ENCODE peak calls at places on chromosomes 2 and 18, in eight cellular contexts. L is hepatocyte, E is OCI-LY7, I is GM23338, X is HCT116, B is SK-N-SH, G is PC-3, A is MM.1S. W is an unnamed sample. For H3K9me2, the result is how much of the 10 kb centered on the place peaks cover.

GRCh38 chr2:212901604-212902275 is 249.7 kb downstream of the IKZF2 start:
- DNase-seq in L (no peak), E (no peak), I (no peak), X (no peak), B (no peak), G (peak), A (no peak), W (no peak)

GRCh38 chr2:71560286-71561011 is 107.1 kb downstream of the DYSF start:
- DNase-seq in L (no peak), E (no peak), I (no peak), X (no peak), B (peak), G (no peak), A (no peak), W (no peak)

GRCh38 chr18:39487932-39488331 is 1922.3 kb upstream of the CELF4 start:
- DNase-seq in L (peak), E (no peak), I (no peak), X (no peak), B (no peak), G (no peak), A (no peak), W (no peak)

GRCh38 chr18:57657566-57657965 is 35.9 kb upstream of the NARS1 start:
- DNase-seq in L (no peak), E (no peak), I (no peak), X (no peak), B (no peak), G (no peak), A (no peak), W (no peak)

GRCh38 chr18:39958876-39959275 is 1996.2 kb upstream of the PIK3C3 start:
- DNase-seq in L (no peak), E (no peak), I (no peak), X (no peak), B (no peak), G (no peak), A (no peak), W (no peak)

GRCh38 chr18:71727909-71728308 is 816.2 kb downstream of the CBLN2 start:
- DNase-seq in L (no peak), E (no peak), I (no peak), X (no peak), B (no peak), G (no peak), A (no peak), W (no peak)

GRCh38 chr2:31415421-31415820 is 879 bp upstream of the XDH start:
- DNase-seq in L (no peak), E (no peak), I (no peak), X (no peak), B (no peak), G (no peak), A (no peak), W (no peak)

GRCh38 chr18:10020176-10020575 is 106.4 kb downstream of the VAPA start:
- DNase-seq in L (no peak), E (no peak), I (no peak), X (no peak), B (no peak), G (peak), A (no peak), W (no peak)

GRCh38 chr18:63119647-63120046 is 199.9 kb downstream of the BCL2 start:
- DNase-seq in L (no peak), E (no peak), I (peak), X (peak), B (peak), G (peak), A (no peak), W (no peak)

GRCh38 chr2:218387369-218388194 is 5.5 kb downstream of the SLC11A1 start:
- DNase-seq in L (peak), E (no peak), I (peak), X (no peak), B (peak), G (peak), A (no peak), W (peak)

GRCh38 chr2:189751080-189751658 is 11.4 kb downstream of the OSGEPL1 start:
- DNase-seq in L (peak), E (peak), I (peak), X (peak), B (peak), G (peak), A (peak), W (no peak)

GRCh38 chr2:9382604-9383235 is 40.6 kb downstream of the ITGB1BP1 start:
- DNase-seq in L (no peak), E (no peak), I (no peak), X (no peak), B (no peak), G (peak), A (no peak), W (peak)

DNA sequence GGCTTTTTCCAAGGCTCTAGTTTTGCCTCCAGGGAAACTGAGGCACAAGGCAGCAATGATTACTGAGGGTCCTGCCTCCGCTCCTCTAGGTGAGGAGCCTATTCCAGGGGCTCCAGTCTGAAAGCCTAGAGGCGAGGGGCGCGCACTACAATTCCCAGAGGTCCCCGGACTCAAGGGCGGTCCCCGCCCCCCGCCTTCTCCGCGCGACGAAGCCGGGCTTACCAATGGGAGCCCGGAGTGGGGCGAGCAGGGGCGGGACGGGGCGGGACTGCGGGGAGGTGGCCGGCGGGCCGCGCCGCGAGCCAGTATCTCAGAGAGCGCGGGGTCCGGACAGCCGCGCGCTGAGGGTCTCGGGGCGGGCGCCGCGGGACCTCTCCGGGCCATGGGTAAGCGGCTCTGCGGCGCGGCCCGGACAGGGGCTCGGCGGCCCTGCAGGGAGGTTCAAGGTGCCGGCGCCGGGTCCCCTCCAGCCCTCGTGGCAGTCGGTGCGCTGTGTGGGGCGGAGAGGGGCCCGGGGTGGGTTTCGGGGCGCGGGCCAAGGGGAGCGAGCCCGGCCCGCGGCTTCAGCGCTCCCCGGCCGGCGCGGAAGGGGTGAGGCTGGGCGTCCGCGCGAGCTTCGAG is at the start of gene ARID5A:
- DNase-seq in L (peak), E (peak), I (peak), X (peak), B (peak), G (peak), A (peak), W (peak)
- TF ChIP-seq CTCF in L (no peak), E (no peak), I (no peak), X (no peak), B (no peak), G (no peak), A (peak), W (peak)

DNA sequence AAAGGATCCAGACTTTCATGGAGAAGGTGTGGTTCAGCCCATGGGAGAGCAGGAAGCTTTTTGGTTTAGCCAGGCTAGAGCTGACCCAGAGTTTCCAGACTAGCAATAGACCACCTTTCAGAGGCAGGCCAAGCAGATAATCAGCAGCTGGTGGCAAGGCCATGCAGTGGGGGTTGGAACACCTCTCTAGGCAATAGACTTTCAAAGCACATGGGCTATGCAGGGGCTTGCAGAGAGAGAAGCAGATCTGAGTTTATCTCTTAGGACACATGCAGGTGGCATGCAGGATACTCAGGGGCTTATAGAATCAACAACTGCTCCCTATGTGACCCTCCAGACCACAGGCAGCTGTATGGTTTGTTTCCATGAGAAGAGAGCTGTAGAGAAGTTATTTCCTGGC is 9.4 kb downstream of the XIRP2 start:
- DNase-seq in L (no peak), E (no peak), I (no peak), X (no peak), B (no peak), G (no peak), A (no peak), W (no peak)
- H3K9me2 ChIP-seq in L (under half), E (under half), I (under half), X (under half), B (under half), G (under half), A (under half), W (under half)

DNA sequence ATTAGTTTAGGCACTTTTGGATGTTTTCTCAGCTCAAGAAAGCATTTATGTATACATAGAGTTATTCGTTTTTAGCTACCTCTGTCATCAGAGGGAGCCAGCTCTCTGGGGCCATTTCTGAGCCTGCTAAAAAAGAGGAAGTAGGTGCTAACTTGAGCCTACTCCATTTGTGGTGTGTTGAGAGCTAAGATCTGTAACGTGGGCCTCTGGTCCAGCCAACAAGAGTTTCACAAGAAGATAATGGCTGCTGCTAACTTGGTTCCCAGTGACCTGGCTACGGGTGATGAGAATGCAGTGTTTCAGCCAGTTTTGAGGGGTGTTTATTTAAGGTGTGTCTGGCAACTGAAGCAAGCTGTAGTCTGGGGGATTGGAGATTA is 182.5 kb downstream of the PRKCE start:
- DNase-seq in L (no peak), E (peak), I (no peak), X (no peak), B (no peak), G (no peak), A (peak), W (no peak)
- H2AFZ ChIP-seq in L (no peak), E (peak), I (peak), X (no peak), B (no peak), G (no peak), A (peak), W (no peak)

DNA sequence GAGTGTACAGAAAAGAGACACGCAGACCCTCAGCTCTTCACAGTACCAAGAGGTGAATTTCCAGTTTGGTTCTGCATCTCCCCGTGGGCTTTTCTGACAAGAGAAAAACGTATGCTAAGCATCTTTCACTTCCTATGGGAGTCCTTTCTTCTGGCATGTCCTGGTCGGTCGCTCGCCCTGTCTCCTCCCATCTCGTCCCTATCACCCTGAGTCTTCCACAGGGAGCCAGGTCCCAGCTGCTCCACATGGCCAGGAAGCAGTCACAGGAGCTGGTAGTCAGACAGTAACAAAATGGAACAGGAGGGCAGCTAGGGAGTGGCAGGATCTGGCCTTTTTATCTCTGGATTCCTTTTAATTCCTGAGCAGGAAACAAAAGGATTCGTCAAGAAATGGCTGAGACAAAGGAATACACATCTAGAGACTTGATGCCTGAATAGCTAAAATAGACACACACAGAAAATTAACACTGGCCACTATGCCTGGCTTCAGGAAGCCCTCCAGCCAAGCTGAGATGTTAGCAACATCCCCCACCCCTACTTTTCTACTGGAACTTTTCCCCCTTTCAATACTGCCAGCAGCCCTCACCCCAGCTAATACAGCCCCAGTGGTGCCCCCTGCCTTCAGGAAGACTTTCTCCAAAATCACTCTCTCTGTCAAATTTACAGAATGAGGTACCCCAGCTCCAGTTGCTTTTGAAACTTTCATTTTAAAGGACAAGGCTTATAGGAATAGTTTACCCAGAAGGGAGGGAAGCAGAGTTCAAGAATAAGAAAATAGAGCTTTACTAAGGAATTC is 136.1 kb downstream of the DNER start:
- DNase-seq in L (no peak), E (no peak), I (peak), X (no peak), B (no peak), G (no peak), A (no peak), W (no peak)
- TF ChIP-seq CTCF in L (no peak), E (peak), I (peak), X (no peak), B (peak), G (no peak), A (no peak), W (no peak)

DNA sequence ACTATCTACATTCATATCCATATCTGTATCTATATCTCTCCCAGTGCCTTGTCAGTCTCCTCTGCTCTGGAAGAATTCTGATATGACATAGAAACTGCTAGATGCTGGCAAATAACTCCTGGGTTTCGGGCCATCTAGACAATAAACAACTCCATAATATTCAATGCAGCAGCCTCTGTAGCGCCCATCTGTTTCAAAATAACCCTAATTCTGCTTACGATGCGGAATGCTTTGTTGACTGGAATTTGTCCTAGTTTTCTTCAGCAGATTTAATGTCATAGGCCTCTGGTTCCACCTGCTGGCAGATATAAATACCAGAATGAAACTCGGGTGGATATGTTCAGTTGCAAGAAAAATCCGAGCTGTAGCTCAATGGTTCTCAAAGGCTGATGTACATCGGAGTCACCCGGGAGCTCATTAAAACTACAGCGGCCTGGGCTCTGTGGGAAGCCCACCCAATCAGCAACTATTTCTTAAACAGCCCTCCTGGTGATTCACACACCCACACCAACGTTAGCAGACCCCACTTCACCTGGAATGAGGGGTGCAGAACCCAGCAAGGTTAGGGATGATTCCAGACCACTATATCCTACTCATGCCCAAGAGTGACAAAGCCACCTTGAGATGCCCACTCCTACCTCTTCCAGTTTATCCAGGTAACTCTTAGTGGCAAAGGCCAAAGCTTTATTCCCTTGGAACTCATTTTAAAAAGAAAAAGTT is 149.5 kb downstream of the RHBDD1 start:
- DNase-seq in L (peak), E (peak), I (peak), X (peak), B (peak), G (peak), A (peak), W (peak)
- H3K9me2 ChIP-seq in L (under half), E (under half), I (under half), X (under half), B (under half), G (under half), A (under half), W (under half)

DNA sequence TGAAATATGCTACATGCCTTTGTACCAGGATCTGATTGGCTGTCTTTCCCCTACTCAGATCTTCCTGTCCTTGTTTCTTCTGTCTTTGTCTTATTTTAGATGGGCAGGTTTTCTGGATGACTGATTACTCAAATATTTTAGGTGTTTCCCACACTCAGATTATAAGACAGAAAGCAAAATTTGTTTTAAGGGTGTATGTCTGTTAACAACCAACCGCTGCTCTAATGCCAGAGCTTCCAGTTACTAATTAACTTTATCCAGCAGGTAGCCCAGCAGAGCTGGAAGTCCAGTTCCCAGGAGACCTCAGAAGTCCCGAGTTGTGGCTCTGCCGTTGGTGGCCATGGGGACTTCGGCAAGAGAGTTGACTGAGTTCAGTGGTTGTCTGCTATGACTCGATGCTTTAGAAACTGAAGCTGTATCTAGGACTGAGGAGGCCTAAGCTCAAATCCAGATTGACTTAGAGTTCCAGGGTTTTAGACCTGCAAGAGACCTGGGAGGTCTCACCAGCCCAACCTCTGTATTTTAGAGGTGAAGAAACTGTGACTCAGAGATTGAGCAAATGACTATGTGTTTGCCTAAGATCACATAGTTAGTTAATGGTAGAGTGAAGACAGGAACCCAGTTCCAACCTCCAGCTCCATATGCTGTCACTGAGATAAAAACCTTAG is 7.5 kb downstream of the IL1R2 start:
- DNase-seq in L (peak), E (no peak), I (no peak), X (no peak), B (no peak), G (peak), A (no peak), W (peak)
- H2AFZ ChIP-seq in L (peak), E (no peak), I (no peak), X (no peak), B (no peak), G (peak), A (no peak), W (no peak)

DNA sequence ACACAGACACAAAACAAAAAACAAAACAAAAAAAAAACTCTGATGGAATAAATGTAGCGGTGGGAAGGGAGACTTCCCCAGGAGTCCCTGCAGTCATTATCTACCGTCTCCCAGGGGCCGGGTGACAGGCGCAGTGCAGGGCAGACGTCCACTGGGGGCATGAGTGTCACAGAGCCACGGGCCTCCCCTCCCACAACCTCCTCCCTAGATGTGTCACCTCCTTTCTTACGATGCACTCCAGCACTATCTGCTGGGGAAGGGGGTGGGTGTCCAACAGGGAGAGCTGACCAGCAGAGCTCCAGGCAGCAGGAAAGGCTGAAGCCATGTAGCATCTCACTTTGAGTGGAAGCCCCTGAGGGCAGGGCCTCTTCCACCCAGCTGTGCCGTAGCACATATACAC is 84.5 kb downstream of the LONRF2 start:
- DNase-seq in L (no peak), E (no peak), I (peak), X (no peak), B (peak), G (peak), A (no peak), W (no peak)
- TF ChIP-seq CTCF in L (no peak), E (peak), I (peak), X (no peak), B (no peak), G (no peak), A (no peak), W (no peak)

GRCh38 chr2:59585657-59586056 is 967.8 kb downstream of the BCL11A start:
- DNase-seq in L (peak), E (no peak), I (no peak), X (no peak), B (peak), G (no peak), A (no peak), W (no peak)

GRCh38 chr2:59590802-59591201 is 962.7 kb downstream of the BCL11A start:
- DNase-seq in L (no peak), E (no peak), I (no peak), X (no peak), B (no peak), G (no peak), A (no peak), W (no peak)

GRCh38 chr2:59594671-59595222 is 958.7 kb downstream of the BCL11A start:
- DNase-seq in L (no peak), E (no peak), I (no peak), X (no peak), B (no peak), G (no peak), A (peak), W (no peak)

GRCh38 chr2:59584958-59585357 is 968.5 kb downstream of the BCL11A start:
- DNase-seq in L (peak), E (peak), I (peak), X (no peak), B (peak), G (no peak), A (peak), W (no peak)

DNA sequence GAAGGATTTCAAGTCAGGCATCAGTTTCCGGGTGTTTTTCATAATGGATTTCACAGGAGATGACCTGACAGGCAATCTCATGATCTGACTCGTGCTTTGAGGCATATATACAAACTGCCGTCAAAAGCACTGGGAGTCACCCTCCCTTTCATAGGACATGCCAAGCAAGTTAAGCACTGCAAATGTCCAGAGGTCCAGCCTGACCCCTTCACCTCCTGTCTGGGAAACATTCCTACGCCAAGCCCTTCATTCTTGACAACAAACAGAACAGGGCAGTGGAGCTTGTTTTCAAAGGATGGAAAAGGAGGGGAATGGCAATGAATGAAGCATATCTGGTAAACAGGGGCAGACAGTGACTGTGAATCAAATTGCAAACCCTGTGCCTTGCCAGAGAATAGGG is 963.6 kb downstream of the BCL11A start:
- DNase-seq in L (no peak), E (no peak), I (no peak), X (no peak), B (no peak), G (no peak), A (no peak), W (no peak)
- H3K9me2 ChIP-seq in L (under half), E (under half), I (under half), X (under half), B (under half), G (under half), A (under half), W (under half)

GRCh38 chr2:191557841-191558240 is 120.1 kb upstream of the NABP1 start:
- DNase-seq in L (no peak), E (no peak), I (no peak), X (no peak), B (no peak), G (no peak), A (no peak), W (no peak)
- H2AFZ ChIP-seq in L (no peak), E (no peak), I (no peak), X (no peak), B (no peak), G (no peak), A (no peak), W (no peak)

W was measured in PC-9.